ENCODE peak calls at places on chromosomes 3 and 15, in nine cellular contexts. Q is K562; N is fibroblast of lung; T is CD8-positive, alpha-beta T cell; Z is IMR-90; A is epithelial cell of esophagus; U is AG04449; X is endothelial cell of umbilical vein; P is colonic mucosa. R is an unnamed sample.

GRCh38 chr3:128804017-128804816 is 75.2 kb upstream of the ACAD9 start:
- DNase-seq in Q (peak), N (peak), T (peak), Z (peak), A (no peak), U (no peak), X (peak), P (no peak), R (peak)

GRCh38 chr3:129195731-129196256 is 12.1 kb upstream of the CNBP start:
- DNase-seq in Q (peak), N (peak), T (no peak), Z (peak), A (peak), U (peak), X (peak), P (no peak), R (peak)

GRCh38 chr3:5155241-5155640 is 32.3 kb upstream of the EDEM1 start:
- DNase-seq in Q (no peak), N (no peak), T (no peak), Z (no peak), A (no peak), U (no peak), X (no peak), P (no peak), R (no peak)

GRCh38 chr3:51698209-51698608 is 8.7 kb upstream of the GRM2 start:
- DNase-seq in Q (no peak), N (no peak), T (no peak), Z (no peak), A (no peak), U (no peak), X (no peak), P (no peak), R (no peak)

GRCh38 chr15:60399931-60400330 is 2.1 kb upstream of the ANXA2 start:
- DNase-seq in Q (no peak), N (peak), T (no peak), Z (peak), A (peak), U (no peak), X (peak), P (no peak), R (peak)

GRCh38 chr3:26562324-26562723 is 60.2 kb upstream of the LRRC3B start:
- DNase-seq in Q (no peak), N (no peak), T (no peak), Z (no peak), A (no peak), U (no peak), X (no peak), P (no peak), R (no peak)

GRCh38 chr3:51082363-51082762 is 302.7 kb upstream of the MANF start:
- DNase-seq in Q (no peak), N (no peak), T (no peak), Z (no peak), A (no peak), U (no peak), X (no peak), P (no peak), R (no peak)

GRCh38 chr15:37995461-37996347 is 61.3 kb downstream of the TMCO5A start:
- DNase-seq in Q (peak), N (peak), T (no peak), Z (peak), A (peak), U (no peak), X (peak), P (no peak), R (peak)

GRCh38 chr15:90002428-90002844 is 1.3 kb downstream of the ZNF710 start:
- DNase-seq in Q (peak), N (peak), T (peak), Z (peak), A (peak), U (no peak), X (peak), P (no peak), R (peak)

GRCh38 chr3:153373571-153373970 is 211.5 kb downstream of the RAP2B start:
- DNase-seq in Q (no peak), N (no peak), T (no peak), Z (peak), A (peak), U (no peak), X (no peak), P (no peak), R (peak)

GRCh38 chr3:195117978-195118581 is 152.9 kb downstream of the XXYLT1 start:
- DNase-seq in Q (peak), N (peak), T (no peak), Z (peak), A (peak), U (no peak), X (peak), P (peak), R (peak)

GRCh38 chr15:29278436-29279099 is 8.9 kb upstream of the NSMCE3 start:
- DNase-seq in Q (no peak), N (peak), T (no peak), Z (peak), A (peak), U (peak), X (no peak), P (no peak), R (peak)

GRCh38 chr15:44713006-44713966 is 2.0 kb downstream of the B2M start:
- DNase-seq in Q (peak), N (peak), T (no peak), Z (peak), A (peak), U (no peak), X (peak), P (no peak), R (peak)
- TF ChIP-seq CTCF in Q (peak), N (peak), T (peak), Z (peak), A (peak), U (peak), X (no peak), P (no peak), R (peak)

GRCh38 chr3:127457094-127457475 is 133.4 kb downstream of the TPRA1 start:
- DNase-seq in Q (no peak), N (peak), T (no peak), Z (peak), A (peak), U (no peak), X (peak), P (no peak), R (peak)
- H3K4me3 ChIP-seq in Q (no peak), N (no peak), T (no peak), Z (no peak), A (peak), U (peak), X (no peak), P (peak), R (no peak)

GRCh38 chr15:58221591-58222241 is 83.5 kb downstream of the AQP9 start:
- DNase-seq in Q (peak), N (no peak), T (no peak), Z (peak), A (peak), U (no peak), X (peak), P (peak), R (peak)
- TF ChIP-seq CTCF in Q (peak), N (peak), T (no peak), Z (peak), A (peak), U (peak), X (peak), P (peak), R (peak)

DNA sequence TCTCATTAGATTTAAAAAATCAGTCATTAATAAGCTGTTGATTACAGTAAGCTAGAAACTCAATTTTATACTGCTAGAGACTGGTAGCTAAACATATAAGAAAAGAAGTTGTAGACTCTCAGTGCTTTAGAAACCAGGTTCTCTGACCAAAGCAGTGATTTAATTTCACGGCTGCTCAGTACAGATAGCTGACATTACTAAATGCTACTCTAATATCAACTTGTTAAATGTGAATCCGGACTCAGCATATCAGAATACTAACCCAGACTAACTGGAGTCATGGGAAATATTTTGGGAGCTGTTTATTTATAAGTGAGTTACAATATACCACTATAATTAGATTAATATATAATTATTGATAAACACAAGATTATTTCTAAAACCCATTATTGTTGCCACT is 80.4 kb downstream of the NEDD4 start:
- DNase-seq in Q (no peak), N (peak), T (no peak), Z (no peak), A (no peak), U (no peak), X (no peak), P (no peak), R (no peak)
- H3K4me3 ChIP-seq in Q (no peak), N (peak), T (no peak), Z (peak), A (no peak), U (peak), X (no peak), P (no peak), R (peak)

DNA sequence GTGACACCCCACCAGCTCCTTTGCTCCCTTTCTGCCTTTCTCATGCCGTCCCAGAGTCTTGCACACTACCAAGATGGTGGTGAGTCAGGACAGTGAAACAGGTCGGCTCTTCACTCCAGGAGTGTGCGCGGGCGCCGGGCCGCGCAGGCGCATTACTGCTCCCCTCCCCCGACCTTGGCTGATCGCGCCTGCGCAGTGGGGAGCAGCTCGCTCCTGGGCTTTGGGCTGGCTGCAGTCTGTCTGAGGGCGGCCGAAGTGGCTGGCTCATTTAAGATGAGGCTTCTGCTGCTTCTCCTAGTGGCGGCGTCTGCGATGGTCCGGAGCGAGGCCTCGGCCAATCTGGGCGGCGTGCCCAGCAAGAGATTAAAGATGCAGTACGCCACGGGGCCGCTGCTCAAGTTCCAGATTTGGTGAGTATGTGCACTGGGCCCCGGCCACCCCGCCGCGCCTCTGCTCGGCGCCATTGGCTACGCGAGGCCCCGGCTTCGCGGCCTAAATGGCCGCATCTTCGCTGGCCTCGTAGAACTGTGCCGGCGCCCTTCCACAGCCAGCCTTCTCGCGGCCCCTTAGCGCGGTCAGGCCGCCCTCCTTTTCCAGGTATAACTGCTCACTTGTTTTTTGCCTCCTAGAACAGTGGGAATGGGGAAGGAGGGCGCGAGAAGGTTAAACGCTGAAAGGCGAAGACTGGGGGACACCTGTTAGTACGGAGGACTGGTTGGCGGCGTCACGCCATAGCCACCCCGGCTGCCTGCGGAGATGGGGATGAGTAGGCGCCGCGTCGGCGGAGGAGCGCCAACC is at the start of gene SELENOT:
- DNase-seq in Q (peak), N (peak), T (peak), Z (peak), A (peak), U (peak), X (peak), P (peak), R (peak)
- TF ChIP-seq CTCF in Q (peak), N (peak), T (no peak), Z (peak), A (no peak), U (peak), X (peak), P (no peak), R (peak)

DNA sequence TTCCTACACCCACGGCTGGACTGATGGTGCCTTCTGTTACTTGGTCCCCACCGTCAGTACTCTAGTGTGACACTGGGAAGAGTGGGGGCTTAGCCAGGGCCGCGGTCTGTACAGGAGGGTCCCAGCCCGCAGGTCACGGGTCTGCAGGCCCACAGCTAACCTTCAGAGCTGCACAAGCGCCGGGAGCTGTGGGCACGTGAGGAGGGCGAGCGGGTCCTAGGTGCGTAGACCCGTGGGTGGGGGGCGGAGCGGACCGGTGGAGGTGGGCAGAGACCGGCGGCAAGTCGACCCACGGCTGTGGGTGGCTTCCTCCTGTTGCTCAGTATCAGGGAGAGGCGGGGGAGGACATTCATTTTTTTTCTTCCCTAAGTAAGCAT is 1.2 kb downstream of the TNFAIP8L3 start:
- DNase-seq in Q (no peak), N (no peak), T (no peak), Z (no peak), A (no peak), U (no peak), X (no peak), P (no peak), R (no peak)
- H3K4me3 ChIP-seq in Q (no peak), N (no peak), T (no peak), Z (no peak), A (no peak), U (no peak), X (peak), P (peak), R (peak)

GRCh38 chr3:53109190-53109589 is 21.0 kb downstream of the RFT1 start:
- DNase-seq in Q (no peak), N (peak), T (no peak), Z (peak), A (peak), U (no peak), X (no peak), P (no peak), R (peak)

GRCh38 chr3:53114412-53115074 is 15.7 kb downstream of the RFT1 start:
- DNase-seq in Q (peak), N (peak), T (no peak), Z (peak), A (peak), U (no peak), X (no peak), P (no peak), R (no peak)

GRCh38 chr3:53114011-53114400 is 16.2 kb downstream of the RFT1 start:
- DNase-seq in Q (peak), N (peak), T (peak), Z (peak), A (peak), U (no peak), X (peak), P (peak), R (peak)

GRCh38 chr3:53113293-53114010 is 16.8 kb downstream of the RFT1 start:
- DNase-seq in Q (no peak), N (no peak), T (no peak), Z (no peak), A (no peak), U (no peak), X (no peak), P (no peak), R (peak)

DNA sequence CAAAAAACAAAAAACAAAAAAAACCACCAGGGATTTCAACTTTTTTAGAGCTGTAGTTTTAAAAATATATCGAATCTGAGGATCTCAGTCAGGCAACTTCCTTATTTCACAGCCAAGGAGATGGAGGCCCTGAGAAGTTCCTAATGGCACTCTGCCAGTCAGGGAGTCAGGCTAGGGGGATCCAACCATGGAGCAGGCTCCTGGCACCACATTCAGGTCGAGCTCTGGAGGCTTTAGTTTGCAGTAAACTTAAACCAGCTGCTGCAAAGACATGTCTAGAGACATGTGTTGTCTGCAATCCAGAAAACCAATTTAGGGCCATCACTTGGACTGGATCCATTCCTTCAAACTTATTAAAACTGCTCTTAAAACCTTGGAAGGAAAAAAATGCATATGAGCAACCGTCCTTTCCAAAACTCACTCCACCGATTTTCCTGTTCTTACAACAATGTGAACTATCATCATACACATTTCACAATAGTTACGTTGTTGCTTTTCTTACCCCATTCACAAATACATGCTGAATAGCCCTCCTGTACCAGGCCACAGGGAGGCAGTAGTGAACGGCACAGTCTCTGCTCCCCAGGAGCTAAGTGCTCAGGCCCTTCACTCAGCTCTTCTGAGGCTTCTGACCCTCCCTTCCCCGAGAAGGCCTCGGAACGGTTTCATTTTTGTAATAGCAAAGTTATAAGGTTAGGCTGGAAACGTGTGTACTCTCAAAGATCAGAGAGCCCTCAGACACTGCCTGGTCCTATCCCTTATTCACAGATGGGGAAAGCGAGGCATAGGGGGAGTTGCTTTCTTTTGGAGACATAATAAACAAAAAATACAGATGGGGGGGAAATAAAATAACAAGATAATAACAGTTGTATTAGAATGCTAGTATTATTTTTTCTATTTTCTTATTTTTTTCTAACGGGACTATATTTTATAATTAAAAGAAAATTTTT is 20.1 kb downstream of the RFT1 start:
- DNase-seq in Q (peak), N (no peak), T (no peak), Z (peak), A (peak), U (no peak), X (peak), P (peak), R (peak)
- TF ChIP-seq CTCF in Q (peak), N (peak), T (peak), Z (peak), A (peak), U (peak), X (peak), P (peak), R (peak)

DNA sequence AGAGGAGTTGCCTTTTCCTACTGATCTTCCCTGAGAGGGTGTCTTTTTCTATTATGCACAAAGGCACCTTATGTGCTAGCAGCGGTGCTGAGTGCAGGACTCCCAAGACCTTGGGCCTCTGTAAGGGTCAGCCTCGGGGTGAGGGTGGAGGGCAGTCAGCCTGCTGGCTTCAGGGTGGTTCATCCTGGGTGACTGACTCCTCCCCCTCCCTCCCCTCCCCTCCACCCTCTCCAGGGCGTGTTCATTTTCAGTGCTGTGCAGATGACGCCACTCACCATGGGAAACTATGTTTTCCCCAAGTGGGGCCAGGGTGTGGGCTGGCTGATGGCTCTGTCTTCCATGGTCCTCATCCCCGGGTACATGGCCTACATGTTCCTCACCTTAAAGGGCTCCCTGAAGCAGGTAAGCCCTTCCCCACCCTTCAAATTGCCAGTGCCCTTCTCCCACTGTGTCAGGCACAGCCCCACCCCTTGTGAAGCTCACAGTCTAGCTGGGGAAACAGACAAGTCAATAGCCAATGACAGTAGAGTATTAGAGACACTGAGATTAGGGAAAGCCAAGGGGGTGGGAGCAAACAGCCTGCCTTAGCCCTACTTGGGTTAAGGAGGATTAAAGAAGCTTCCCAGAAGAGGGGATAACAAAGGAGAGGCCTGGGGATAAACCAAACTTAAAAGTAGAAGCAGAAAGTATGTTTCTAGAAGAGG is 41.9 kb downstream of the SLC6A1 start:
- DNase-seq in Q (no peak), N (no peak), T (no peak), Z (no peak), A (no peak), U (no peak), X (no peak), P (no peak), R (no peak)
- H3K4me3 ChIP-seq in Q (no peak), N (no peak), T (no peak), Z (no peak), A (no peak), U (no peak), X (no peak), P (no peak), R (no peak)

GRCh38 chr3:173785004-173785403 is 387.5 kb downstream of the NLGN1 start:
- DNase-seq in Q (no peak), N (no peak), T (no peak), Z (no peak), A (no peak), U (no peak), X (no peak), P (no peak), R (no peak)
- TF ChIP-seq CTCF in Q (no peak), N (no peak), T (no peak), Z (no peak), A (no peak), U (no peak), X (no peak), P (no peak), R (no peak)